ENCODE peak calls at places on chromosomes 11 and 22, in eight cellular contexts. Q is HepG2; K is heart right ventricle; T is A549; U is upper lobe of left lung; W is CD4-positive, alpha-beta T cell; J is body of pancreas; M is HCT116. I is an unnamed sample.

GRCh38 chr22:42646569-42647525 is 2.3 kb downstream of the CYB5R3 start:
- ATAC-seq in U (no peak), W (no peak), J (peak), Q (no peak), T (no peak), M (no peak), K (peak), I (no peak)

GRCh38 chr11:111565111-111565720 is 24.7 kb downstream of the LAYN start:
- ATAC-seq in W (no peak), M (peak), U (no peak), J (peak), T (no peak), K (peak), Q (peak), I (peak)

GRCh38 chr11:116948375-116948774 is 111.0 kb upstream of the APOA1 start:
- ATAC-seq in W (no peak), M (peak), U (no peak), J (no peak), T (no peak), Q (no peak), K (no peak), I (no peak)

GRCh38 chr22:50035131-50035881 is 22.7 kb upstream of the IL17REL start:
- ATAC-seq in T (no peak), J (no peak), Q (no peak), U (no peak), K (no peak), M (no peak), W (no peak), I (no peak)

GRCh38 chr22:48173061-48173849 is 1410.8 kb downstream of the TBC1D22A start:
- ATAC-seq in T (no peak), U (no peak), J (no peak), W (no peak), K (no peak), Q (no peak), M (no peak), I (no peak)

GRCh38 chr11:70020336-70021214 is 57.5 kb upstream of the ANO1 start:
- ATAC-seq in T (no peak), K (peak), Q (no peak), W (no peak), M (no peak), J (no peak), U (no peak), I (peak)

GRCh38 chr22:30704978-30705377 is 10.3 kb downstream of the OSBP2 start:
- ATAC-seq in W (no peak), T (no peak), J (no peak), K (no peak), U (no peak), Q (peak), M (no peak), I (no peak)

GRCh38 chr11:28606930-28607329 is 498.7 kb downstream of the METTL15 start:
- ATAC-seq in M (no peak), Q (no peak), W (no peak), U (no peak), K (no peak), J (no peak), T (no peak), I (peak)

GRCh38 chr11:12897390-12897789 is 111.7 kb upstream of the RASSF10 start:
- ATAC-seq in K (peak), W (no peak), U (no peak), Q (no peak), J (peak), M (no peak), T (no peak), I (no peak)

DNA sequence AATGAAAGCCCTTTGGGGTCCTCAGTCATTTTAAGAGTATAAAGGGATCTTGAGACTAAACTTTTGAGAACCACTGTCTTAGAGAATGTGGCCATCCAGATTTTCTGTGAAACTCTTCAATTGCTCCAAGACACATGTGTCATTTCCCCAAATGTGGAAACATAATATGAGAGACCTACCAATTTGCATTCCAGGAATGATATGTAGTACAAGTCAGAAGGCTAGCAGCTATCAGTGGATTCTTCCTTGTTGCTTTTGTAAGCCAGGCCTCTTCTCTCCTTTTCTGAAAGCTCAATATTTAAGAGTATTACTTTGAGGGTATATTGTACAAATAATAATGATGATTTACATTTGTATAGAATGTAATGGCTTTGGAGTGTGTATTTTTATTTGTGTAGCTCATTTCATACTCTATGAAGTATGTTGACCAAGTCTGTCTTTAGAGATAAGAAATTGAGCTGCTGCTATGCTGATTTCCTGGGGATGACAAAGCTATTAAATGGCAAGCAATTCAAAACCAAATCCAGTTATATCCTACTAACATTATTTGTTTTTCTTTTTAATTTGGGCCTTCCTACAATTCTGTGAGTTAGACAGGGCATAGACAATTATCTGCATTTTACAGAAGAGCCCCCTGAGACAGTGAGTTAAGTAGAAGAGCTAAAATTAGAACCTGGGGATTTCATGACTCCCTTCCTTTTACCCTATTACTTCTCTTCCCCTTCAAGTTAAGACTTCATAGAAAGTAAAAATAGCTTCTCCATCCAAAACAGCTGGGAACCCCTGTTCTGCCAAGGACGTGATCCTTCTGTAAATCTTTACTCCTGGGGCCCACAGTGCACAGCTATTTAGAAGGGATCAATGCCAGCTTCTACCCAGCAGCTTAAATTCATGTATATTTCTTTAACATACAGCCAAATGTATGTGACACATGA is 131.9 kb downstream of the WNT11 start:
- ATAC-seq in W (no peak), U (no peak), J (no peak), K (peak), T (no peak), Q (no peak), M (no peak), I (no peak)
- H3K27ac ChIP-seq in W (no peak), U (no peak), J (no peak), K (peak), T (no peak), Q (no peak), M (no peak), I (peak)

GRCh38 chr11:105824494-105825013 is 197.5 kb downstream of the MSANTD4 start:
- ATAC-seq in W (no peak), T (no peak), M (no peak), U (no peak), K (no peak), Q (no peak), J (no peak), I (no peak)
- H3K27ac ChIP-seq in W (no peak), T (no peak), M (no peak), U (no peak), K (no peak), Q (no peak), J (no peak), I (no peak)

GRCh38 chr11:122198291-122198983 is 82.4 kb upstream of the BLID start:
- ATAC-seq in W (no peak), K (no peak), Q (no peak), U (no peak), J (no peak), T (no peak), M (no peak), I (no peak)

GRCh38 chr11:122202161-122202950 is 86.3 kb upstream of the BLID start:
- ATAC-seq in M (peak), W (no peak), U (peak), T (peak), K (peak), J (peak), Q (peak), I (peak)

GRCh38 chr11:122201126-122201525 is 85.1 kb upstream of the BLID start:
- ATAC-seq in M (no peak), K (no peak), W (no peak), Q (no peak), U (no peak), J (no peak), T (no peak), I (no peak)

GRCh38 chr11:122197055-122197987 is 81.3 kb upstream of the BLID start:
- ATAC-seq in M (peak), U (no peak), Q (no peak), J (no peak), T (peak), K (no peak), W (no peak), I (peak)

DNA sequence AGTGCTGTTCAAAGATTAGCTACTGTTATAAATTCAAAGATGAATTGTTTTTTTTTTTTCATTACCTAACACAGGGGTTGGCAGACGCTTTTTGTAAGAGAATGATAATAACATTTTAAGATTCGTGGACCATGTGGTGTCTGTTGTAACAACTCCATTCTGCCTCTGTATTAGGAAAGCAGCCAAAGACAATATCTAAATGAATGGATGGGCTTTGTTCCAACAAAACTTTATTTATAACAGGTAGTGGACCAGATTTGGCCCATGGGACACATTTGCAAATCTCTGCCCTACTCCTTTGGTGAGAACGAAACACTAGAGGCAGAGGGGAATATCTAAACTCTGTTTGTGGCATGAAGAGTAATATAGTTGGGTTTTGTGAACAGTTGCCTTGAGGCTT is 83.6 kb upstream of the BLID start:
- ATAC-seq in J (no peak), U (no peak), T (no peak), M (no peak), K (no peak), Q (no peak), W (no peak), I (no peak)
- H3K27ac ChIP-seq in J (no peak), U (no peak), T (peak), M (peak), K (no peak), Q (no peak), W (no peak), I (no peak)

GRCh38 chr11:71139516-71140205 is 112.7 kb downstream of the SHANK2 start:
- ATAC-seq in U (peak), K (peak), T (no peak), W (no peak), M (no peak), Q (no peak), J (peak), I (no peak)
- H3K27ac ChIP-seq in U (no peak), K (no peak), T (no peak), W (no peak), M (no peak), Q (no peak), J (peak), I (no peak)

DNA sequence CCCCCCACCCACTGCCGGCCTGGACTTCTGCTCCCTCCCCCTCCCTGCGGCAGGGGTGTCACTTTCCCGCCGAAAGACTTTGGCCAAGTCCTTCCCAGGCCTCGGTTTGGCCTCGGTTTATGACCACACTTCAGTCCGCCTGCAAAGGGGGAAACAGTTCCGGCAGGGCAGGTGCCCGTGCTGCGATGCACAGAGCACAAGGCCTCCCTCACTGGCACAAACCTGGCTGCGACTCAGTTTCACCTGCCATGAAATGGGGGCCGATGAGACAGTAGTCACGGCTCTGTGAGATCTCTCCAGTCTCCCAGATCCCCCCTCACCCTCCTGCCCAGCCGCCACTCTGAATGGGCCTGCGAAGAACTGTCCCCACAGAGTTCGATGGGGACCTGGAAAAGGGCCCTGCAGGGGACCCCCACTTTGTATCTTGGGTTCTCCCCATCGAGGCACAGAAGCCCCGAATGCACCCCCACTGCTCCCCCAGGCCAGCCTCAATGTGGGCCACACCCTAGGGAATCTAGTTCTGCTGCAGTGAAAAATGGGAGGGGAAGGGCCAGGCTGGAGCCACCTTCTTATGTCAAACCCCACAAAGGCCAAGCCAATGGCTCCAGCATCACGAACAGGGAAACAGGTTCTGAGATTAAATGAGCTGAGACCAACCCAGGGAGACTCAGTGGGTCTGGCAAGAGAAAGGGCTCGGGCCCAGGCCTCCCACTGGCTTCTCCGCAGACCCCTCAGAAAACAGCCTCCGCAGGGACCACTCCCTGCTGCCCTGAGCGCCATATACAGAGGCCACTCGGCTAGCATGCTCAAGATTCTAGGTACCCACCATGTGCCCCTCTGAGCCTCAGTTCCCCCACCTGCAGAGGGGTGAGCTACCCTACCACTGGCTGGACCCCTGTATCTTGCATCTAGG is 29.0 kb downstream of the ARVCF start:
- ATAC-seq in M (no peak), J (no peak), T (no peak), W (no peak), Q (peak), K (no peak), U (no peak), I (no peak)
- H3K27ac ChIP-seq in M (no peak), J (peak), T (no peak), W (no peak), Q (no peak), K (peak), U (peak), I (no peak)

GRCh38 chr22:27028093-27028492 is 370.7 kb downstream of the MIAT start:
- ATAC-seq in Q (no peak), T (no peak), W (no peak), M (no peak), J (no peak), U (no peak), K (no peak), I (no peak)

GRCh38 chr22:27022256-27022655 is 364.9 kb downstream of the MIAT start:
- ATAC-seq in U (no peak), W (no peak), Q (no peak), J (no peak), K (no peak), T (peak), M (no peak), I (no peak)

GRCh38 chr22:27022741-27023373 is 365.5 kb downstream of the MIAT start:
- ATAC-seq in J (no peak), W (no peak), K (no peak), Q (no peak), U (no peak), T (no peak), M (no peak), I (no peak)

GRCh38 chr22:27029584-27030130 is 372.3 kb downstream of the MIAT start:
- ATAC-seq in M (no peak), Q (no peak), U (no peak), T (no peak), J (no peak), W (no peak), K (no peak), I (no peak)

DNA sequence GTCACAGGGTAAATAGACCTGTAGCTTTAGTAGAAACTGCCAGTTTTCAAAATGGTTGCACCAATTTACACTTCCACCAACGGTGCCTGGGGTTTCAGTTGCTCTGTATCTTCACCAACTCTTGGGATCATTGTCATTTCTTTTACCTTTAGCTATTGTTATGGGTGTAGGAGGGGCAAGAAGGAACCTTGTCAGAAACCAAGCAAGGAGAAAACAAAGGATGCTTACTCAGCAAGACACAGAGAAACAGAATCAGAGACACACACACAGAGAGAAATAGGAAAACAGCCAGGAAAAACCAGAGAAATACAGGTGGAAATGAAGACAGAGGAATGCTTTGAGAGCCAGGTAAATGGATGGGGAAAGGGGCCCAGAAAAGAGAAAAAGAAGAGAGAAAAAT is 367.6 kb downstream of the MIAT start:
- ATAC-seq in M (no peak), U (no peak), Q (no peak), T (no peak), K (no peak), J (no peak), W (no peak), I (no peak)
- H3K27ac ChIP-seq in M (no peak), U (no peak), Q (no peak), T (no peak), K (no peak), J (no peak), W (no peak), I (no peak)

GRCh38 chr11:87254582-87254981 is 216.8 kb downstream of the TMEM135 start:
- ATAC-seq in J (no peak), K (no peak), U (no peak), T (no peak), W (no peak), M (no peak), Q (no peak), I (no peak)
- H3K27ac ChIP-seq in J (no peak), K (no peak), U (no peak), T (no peak), W (no peak), M (no peak), Q (no peak), I (peak)

GRCh38 chr22:20239951-20240773 is 28.0 kb downstream of the RTN4R start:
- ATAC-seq in M (no peak), K (peak), W (no peak), J (no peak), U (no peak), Q (no peak), T (no peak), I (no peak)
- H3K27ac ChIP-seq in M (no peak), K (peak), W (peak), J (no peak), U (peak), Q (no peak), T (no peak), I (no peak)